ENCODE peak calls at places on chromosome 22, in ten cellular contexts. W is cardiac muscle cell, J is Peyer's patch, V is psoas muscle, G is tibial nerve, H is sigmoid colon, X is kidney, F is suprapubic skin, Q is GM12878, I is endothelial cell of umbilical vein. A is an unnamed sample.

GRCh38 chr22:37300551-37301017 is 18.3 kb downstream of the CYTH4 start:
- DNase-seq in W (no peak), J (peak; percentile 68), V (no peak), G (no peak), H (no peak), X (no peak), F (no peak), Q (no peak), I (no peak), A (no peak)

GRCh38 chr22:37462983-37463382 is 23.2 kb downstream of the MFNG start:
- DNase-seq in W (peak; percentile 60), J (no peak), V (no peak), G (no peak), H (no peak), X (no peak), F (no peak), Q (no peak), I (no peak), A (no peak)

GRCh38 chr22:26658161-26658560 is 773 bp downstream of the MIAT start:
- DNase-seq in W (no peak), J (no peak), V (no peak), G (no peak), H (no peak), X (no peak), F (no peak), Q (no peak), I (no peak), A (no peak)

GRCh38 chr22:28920757-28921584 is 37.6 kb downstream of the ZNRF3 start:
- DNase-seq in W (no peak), J (no peak), V (no peak), G (no peak), H (no peak), X (no peak), F (no peak), Q (peak; percentile 52), I (no peak), A (peak; percentile 24)

GRCh38 chr22:22076361-22076760 is 93.8 kb upstream of the TOP3B start:
- DNase-seq in W (no peak), J (no peak), V (no peak), G (no peak), H (no peak), X (no peak), F (no peak), Q (no peak), I (no peak), A (no peak)

GRCh38 chr22:23061471-23062280 is 8.6 kb upstream of the GNAZ start:
- DNase-seq in W (no peak), J (peak; percentile 28), V (peak; percentile 33), G (no peak), H (no peak), X (peak; percentile 41), F (peak; percentile 38), Q (no peak), I (no peak), A (peak; percentile 58)

GRCh38 chr22:30591191-30591587 is 521 bp downstream of the PES1 start:
- DNase-seq in W (peak; percentile 56), J (no peak), V (no peak), G (no peak), H (no peak), X (no peak), F (no peak), Q (no peak), I (peak; percentile 44), A (no peak)

GRCh38 chr22:21816787-21817496 is 50.5 kb downstream of the MAPK1 start:
- DNase-seq in W (peak; percentile 95), J (no peak), V (no peak), G (no peak), H (no peak), X (no peak), F (no peak), Q (peak; percentile 61), I (peak; percentile 95), A (peak; percentile 86)

GRCh38 chr22:22171357-22172218 is 73.0 kb upstream of the VPREB1 start:
- DNase-seq in W (peak; percentile 5), J (no peak), V (no peak), G (no peak), H (no peak), X (no peak), F (no peak), Q (no peak), I (no peak), A (peak; percentile 36)

GRCh38 chr22:27385261-27385998 is 416.1 kb downstream of the MN1 start:
- DNase-seq in W (no peak), J (no peak), V (no peak), G (no peak), H (no peak), X (no peak), F (no peak), Q (no peak), I (no peak), A (no peak)

GRCh38 chr22:26045051-26045450 is 124.2 kb upstream of the SEZ6L start:
- DNase-seq in W (no peak), J (no peak), V (no peak), G (no peak), H (no peak), X (no peak), F (no peak), Q (no peak), I (no peak), A (no peak)

GRCh38 chr22:48301421-48301820 is 1526.3 kb downstream of the BRD1 start:
- DNase-seq in W (no peak), J (no peak), V (no peak), G (no peak), H (no peak), X (no peak), F (no peak), Q (no peak), I (no peak), A (no peak)

GRCh38 chr22:23071163-23072034 is 1.1 kb downstream of the GNAZ start:
- DNase-seq in W (no peak), J (peak; percentile 43), V (peak; percentile 50), G (no peak), H (peak; percentile 63), X (peak; percentile 70), F (peak; percentile 60), Q (no peak), I (no peak), A (no peak)

GRCh38 chr22:47794851-47795250 is 1032.4 kb downstream of the TBC1D22A start:
- DNase-seq in W (no peak), J (peak; percentile 26), V (no peak), G (no peak), H (no peak), X (no peak), F (no peak), Q (no peak), I (no peak), A (no peak)

GRCh38 chr22:29308791-29309262 is 2.4 kb downstream of the GAS2L1 start:
- DNase-seq in W (peak; percentile 69), J (peak; percentile 63), V (no peak), G (no peak), H (peak; percentile 69), X (no peak), F (no peak), Q (no peak), I (peak; percentile 49), A (no peak)

GRCh38 chr22:33272180-33272579 is 214.0 kb upstream of the SYN3 start:
- DNase-seq in W (no peak), J (no peak), V (no peak), G (no peak), H (no peak), X (no peak), F (no peak), Q (no peak), I (no peak), A (no peak)
- H3K4me1 ChIP-seq in W (no peaks in the 10 kb centered on the region), J (no peaks in the 10 kb centered on the region), V (peaks cover 24% of the 10 kb centered on the region), G (no peaks in the 10 kb centered on the region), H (peaks cover 11% of the 10 kb centered on the region), X (peaks cover 3% of the 10 kb centered on the region), F (no peaks in the 10 kb centered on the region), Q (peaks cover 56% of the 10 kb centered on the region), I (no peaks in the 10 kb centered on the region), A (peaks cover 74% of the 10 kb centered on the region)

DNA sequence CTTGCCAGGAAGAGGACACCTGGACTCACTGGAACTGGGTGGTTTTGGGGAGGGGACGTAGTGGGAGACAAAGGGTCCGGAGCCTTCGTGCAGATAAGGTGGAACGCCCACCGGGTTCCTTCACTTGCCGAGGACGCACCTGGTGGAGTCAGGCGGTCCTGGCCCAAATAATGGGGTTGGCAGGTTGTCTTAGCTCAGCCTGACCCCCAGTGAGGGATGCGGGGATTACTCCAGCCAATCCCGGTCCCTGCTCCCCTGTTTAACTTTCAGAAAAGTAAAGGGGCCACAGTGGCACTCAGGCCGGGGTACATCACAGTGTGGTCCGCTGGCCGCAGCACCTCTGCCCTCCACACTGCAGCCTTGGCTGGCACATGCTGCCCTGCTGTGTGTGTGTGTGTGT is 18.0 kb downstream of the A4GALT start:
- DNase-seq in W (no peak), J (no peak), V (peak; percentile 34), G (no peak), H (no peak), X (peak; percentile 56), F (no peak), Q (no peak), I (no peak), A (peak; percentile 26)
- H3K4me1 ChIP-seq in W (peaks cover 26% of the 10 kb centered on the region), J (peaks cover 8% of the 10 kb centered on the region), V (peaks cover 34% of the 10 kb centered on the region), G (peaks cover 9% of the 10 kb centered on the region), H (peaks cover 46% of the 10 kb centered on the region), X (peaks cover 23% of the 10 kb centered on the region), F (peaks cover 38% of the 10 kb centered on the region), Q (peaks cover 3% of the 10 kb centered on the region), I (no peaks in the 10 kb centered on the region), A (peaks cover 93% of the 10 kb centered on the region)

GRCh38 chr22:42970029-42970428 is 44.9 kb downstream of the PACSIN2 start:
- DNase-seq in W (no peak), J (no peak), V (no peak), G (no peak), H (no peak), X (no peak), F (peak; percentile 22), Q (no peak), I (no peak), A (no peak)
- H3K4me1 ChIP-seq in W (peaks cover 8% of the 10 kb centered on the region), J (peaks cover 27% of the 10 kb centered on the region), V (peaks cover 46% of the 10 kb centered on the region), G (peaks cover 21% of the 10 kb centered on the region), H (peaks cover 29% of the 10 kb centered on the region), X (peaks cover 5% of the 10 kb centered on the region), F (peaks cover 39% of the 10 kb centered on the region), Q (peaks cover 23% of the 10 kb centered on the region), I (no peaks in the 10 kb centered on the region), A (no peaks in the 10 kb centered on the region)

GRCh38 chr22:24989541-24989951 is 37.0 kb downstream of the KIAA1671 start:
- DNase-seq in W (peak; percentile 38), J (no peak), V (no peak), G (peak; percentile 51), H (no peak), X (no peak), F (no peak), Q (no peak), I (no peak), A (no peak)

GRCh38 chr22:24985824-24986214 is 33.3 kb downstream of the KIAA1671 start:
- DNase-seq in W (peak; percentile 96), J (no peak), V (no peak), G (no peak), H (no peak), X (no peak), F (no peak), Q (no peak), I (peak; percentile 99), A (no peak)

GRCh38 chr22:24989135-24989534 is 36.6 kb downstream of the KIAA1671 start:
- DNase-seq in W (no peak), J (no peak), V (no peak), G (no peak), H (no peak), X (no peak), F (no peak), Q (no peak), I (no peak), A (no peak)

GRCh38 chr22:24984122-24984521 is 31.6 kb downstream of the KIAA1671 start:
- DNase-seq in W (no peak), J (no peak), V (no peak), G (no peak), H (no peak), X (no peak), F (no peak), Q (no peak), I (no peak), A (no peak)

GRCh38 chr22:24986816-24987215 is 34.3 kb downstream of the KIAA1671 start:
- DNase-seq in W (no peak), J (no peak), V (no peak), G (no peak), H (no peak), X (no peak), F (no peak), Q (no peak), I (no peak), A (no peak)
- H3K4me1 ChIP-seq in W (no peaks in the 10 kb centered on the region), J (peaks cover 17% of the 10 kb centered on the region), V (no peaks in the 10 kb centered on the region), G (peaks cover 34% of the 10 kb centered on the region), H (no peaks in the 10 kb centered on the region), X (peaks cover 5% of the 10 kb centered on the region), F (peaks cover 49% of the 10 kb centered on the region), Q (no peaks in the 10 kb centered on the region), I (peaks cover 71% of the 10 kb centered on the region), A (no peaks in the 10 kb centered on the region)

A was measured in OCI-LY7.